ENCODE peak calls at places on chromosomes 13 and 19, in six cellular contexts. K is stimulated activated CD8-positive, alpha-beta memory T cell treated with anti-CD3 and anti-CD28 coated beads, Interleukin-7, amount 100 ng/mL, for 48 hours; H is effector memory CD8-positive, alpha-beta T cell; E is pancreas; Z is left ventricle myocardium superior; S is brain microvascular endothelial cell. V is an unnamed sample.

GRCh38 chr13:33744589-33745369 is 73.2 kb upstream of the RFC3 start:
- DNase-seq in K (no peak), H (no peak), E (peak), Z (no peak), S (no peak), V (no peak)

GRCh38 chr13:44158741-44159632 is 214.6 kb upstream of the SERP2 start:
- DNase-seq in K (no peak), H (no peak), E (no peak), Z (peak), S (no peak), V (no peak)

GRCh38 chr13:91520952-91521351 is 122.5 kb downstream of the GPC5 start:
- DNase-seq in K (no peak), H (no peak), E (no peak), Z (no peak), S (no peak), V (no peak)

GRCh38 chr19:29871143-29871542 is 59.4 kb downstream of the CCNE1 start:
- DNase-seq in K (no peak), H (no peak), E (no peak), Z (no peak), S (no peak), V (no peak)

GRCh38 chr13:74135306-74136088 is 1.3 kb upstream of the KLF12 start:
- DNase-seq in K (peak), H (peak), E (peak), Z (peak), S (peak), V (no peak)

GRCh38 chr13:75326173-75327131 is 155.5 kb downstream of the TBC1D4 start:
- DNase-seq in K (peak), H (peak), E (no peak), Z (no peak), S (peak), V (peak)

GRCh38 chr19:45733160-45733810 is at the start of gene MEIOSIN:
- DNase-seq in K (no peak), H (no peak), E (no peak), Z (no peak), S (no peak), V (no peak)

GRCh38 chr13:53784331-53784730 is 755.7 kb downstream of the OLFM4 start:
- DNase-seq in K (no peak), H (no peak), E (no peak), Z (no peak), S (no peak), V (no peak)

GRCh38 chr19:32543107-32543900 is 37.7 kb upstream of the PDCD5 start:
- DNase-seq in K (no peak), H (no peak), E (no peak), Z (no peak), S (peak), V (no peak)

GRCh38 chr19:48619692-48620565 is 623 bp downstream of the SPHK2 start:
- DNase-seq in K (no peak), H (no peak), E (no peak), Z (no peak), S (no peak), V (no peak)

GRCh38 chr13:106636492-106636891 is 68.6 kb upstream of the ARGLU1 start:
- DNase-seq in K (no peak), H (no peak), E (no peak), Z (no peak), S (no peak), V (no peak)